ENCODE peak calls at places on chromosomes 5 and 9, in seven cellular contexts. One of them, this sample, is unnamed.

GRCh38 chr9:131347376-131348020 is 46.4 kb upstream of the PRRC2B start:
- DNase-seq in lower lobe of right lung: peak
- DNase-seq in neural crest cell: no peak
- DNase-seq in GM06990: no peak
- DNase-seq in GM10248: no peak
- DNase-seq in fibroblast of mammary gland: no peak
- DNase-seq in AG04449: no peak
- DNase-seq in this sample: no peak

GRCh38 chr9:37719526-37719925 is 34.1 kb upstream of the TRMT10B start:
- DNase-seq in lower lobe of right lung: no peak
- DNase-seq in neural crest cell: no peak
- DNase-seq in GM06990: no peak
- DNase-seq in GM10248: peak
- DNase-seq in fibroblast of mammary gland: no peak
- DNase-seq in AG04449: no peak
- DNase-seq in this sample: no peak

GRCh38 chr5:74017112-74017511 is 391.1 kb downstream of the ARHGEF28 start:
- DNase-seq in lower lobe of right lung: no peak
- DNase-seq in neural crest cell: no peak
- DNase-seq in GM06990: no peak
- DNase-seq in GM10248: no peak
- DNase-seq in fibroblast of mammary gland: no peak
- DNase-seq in AG04449: no peak
- DNase-seq in this sample: no peak

GRCh38 chr5:22549876-22550671 is 303.1 kb downstream of the CDH12 start:
- DNase-seq in lower lobe of right lung: no peak
- DNase-seq in neural crest cell: no peak
- DNase-seq in GM06990: no peak
- DNase-seq in GM10248: no peak
- DNase-seq in fibroblast of mammary gland: no peak
- DNase-seq in AG04449: no peak
- DNase-seq in this sample: no peak

GRCh38 chr5:127563133-127563532 is 45.7 kb downstream of the PRRC1 start:
- DNase-seq in lower lobe of right lung: no peak
- DNase-seq in neural crest cell: no peak
- DNase-seq in GM06990: no peak
- DNase-seq in GM10248: no peak
- DNase-seq in fibroblast of mammary gland: no peak
- DNase-seq in AG04449: no peak
- DNase-seq in this sample: no peak

GRCh38 chr5:78506296-78507049 is 142.1 kb downstream of the LHFPL2 start:
- DNase-seq in lower lobe of right lung: no peak
- DNase-seq in neural crest cell: no peak
- DNase-seq in GM06990: no peak
- DNase-seq in GM10248: no peak
- DNase-seq in fibroblast of mammary gland: no peak
- DNase-seq in AG04449: no peak
- DNase-seq in this sample: no peak

GRCh38 chr5:31470608-31471007 is 61.3 kb downstream of the DROSHA start:
- DNase-seq in lower lobe of right lung: peak
- DNase-seq in neural crest cell: no peak
- DNase-seq in GM06990: no peak
- DNase-seq in GM10248: no peak
- DNase-seq in fibroblast of mammary gland: peak
- DNase-seq in AG04449: no peak
- DNase-seq in this sample: no peak

GRCh38 chr5:132591140-132591539 is 34.4 kb downstream of the RAD50 start:
- DNase-seq in lower lobe of right lung: no peak
- DNase-seq in neural crest cell: no peak
- DNase-seq in GM06990: no peak
- DNase-seq in GM10248: peak
- DNase-seq in fibroblast of mammary gland: peak
- DNase-seq in AG04449: no peak
- DNase-seq in this sample: no peak

GRCh38 chr9:129496187-129497063 is 124.5 kb downstream of the C9orf50 start:
- DNase-seq in lower lobe of right lung: peak
- DNase-seq in neural crest cell: peak
- DNase-seq in GM06990: peak
- DNase-seq in GM10248: no peak
- DNase-seq in fibroblast of mammary gland: peak
- DNase-seq in AG04449: no peak
- DNase-seq in this sample: peak
- TF ChIP-seq CTCF in lower lobe of right lung: no peak
- TF ChIP-seq CTCF in neural crest cell: no peak
- TF ChIP-seq CTCF in GM06990: no peak
- TF ChIP-seq CTCF in GM10248: no peak
- TF ChIP-seq CTCF in fibroblast of mammary gland: no peak
- TF ChIP-seq CTCF in AG04449: no peak
- TF ChIP-seq CTCF in this sample: no peak

DNA sequence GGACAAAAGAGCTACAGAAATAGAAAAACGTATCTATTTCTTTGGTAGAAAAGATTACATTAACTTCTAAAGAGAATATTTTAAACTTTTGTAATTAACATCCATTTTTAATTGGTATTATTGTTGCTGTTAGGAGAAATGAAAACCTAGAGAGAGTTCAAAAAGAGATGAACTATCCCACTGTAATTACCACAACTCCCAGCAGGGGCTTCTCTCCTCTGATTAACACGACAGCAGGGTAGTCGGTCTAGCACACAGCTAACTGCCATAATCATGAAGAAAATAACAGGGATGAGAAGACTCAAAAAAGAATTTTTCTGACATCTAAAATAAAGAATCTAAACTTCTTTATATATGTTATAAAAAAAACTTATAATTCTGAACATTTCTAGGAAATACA is 86.2 kb upstream of the CDH9 start:
- DNase-seq in lower lobe of right lung: no peak
- DNase-seq in neural crest cell: peak
- DNase-seq in GM06990: no peak
- DNase-seq in GM10248: no peak
- DNase-seq in fibroblast of mammary gland: peak
- DNase-seq in AG04449: no peak
- DNase-seq in this sample: no peak
- TF ChIP-seq CTCF in lower lobe of right lung: no peak
- TF ChIP-seq CTCF in neural crest cell: peak
- TF ChIP-seq CTCF in GM06990: no peak
- TF ChIP-seq CTCF in GM10248: no peak
- TF ChIP-seq CTCF in fibroblast of mammary gland: peak
- TF ChIP-seq CTCF in AG04449: peak
- TF ChIP-seq CTCF in this sample: no peak

GRCh38 chr5:41637869-41638268 is 127.5 kb upstream of the PLCXD3 start:
- DNase-seq in lower lobe of right lung: no peak
- DNase-seq in neural crest cell: no peak
- DNase-seq in GM06990: no peak
- DNase-seq in GM10248: no peak
- DNase-seq in fibroblast of mammary gland: no peak
- DNase-seq in AG04449: no peak
- DNase-seq in this sample: no peak
- TF ChIP-seq CTCF in lower lobe of right lung: no peak
- TF ChIP-seq CTCF in neural crest cell: peak
- TF ChIP-seq CTCF in GM06990: peak
- TF ChIP-seq CTCF in GM10248: no peak
- TF ChIP-seq CTCF in fibroblast of mammary gland: peak
- TF ChIP-seq CTCF in AG04449: no peak
- TF ChIP-seq CTCF in this sample: no peak

GRCh38 chr5:68268363-68269130 is 53.0 kb downstream of the PIK3R1 start:
- DNase-seq in lower lobe of right lung: no peak
- DNase-seq in neural crest cell: no peak
- DNase-seq in GM06990: no peak
- DNase-seq in GM10248: no peak
- DNase-seq in fibroblast of mammary gland: no peak
- DNase-seq in AG04449: no peak
- DNase-seq in this sample: no peak

GRCh38 chr5:68265347-68265746 is 49.8 kb downstream of the PIK3R1 start:
- DNase-seq in lower lobe of right lung: no peak
- DNase-seq in neural crest cell: no peak
- DNase-seq in GM06990: no peak
- DNase-seq in GM10248: no peak
- DNase-seq in fibroblast of mammary gland: no peak
- DNase-seq in AG04449: no peak
- DNase-seq in this sample: no peak

GRCh38 chr5:68265822-68266395 is 50.4 kb downstream of the PIK3R1 start:
- DNase-seq in lower lobe of right lung: no peak
- DNase-seq in neural crest cell: no peak
- DNase-seq in GM06990: no peak
- DNase-seq in GM10248: no peak
- DNase-seq in fibroblast of mammary gland: peak
- DNase-seq in AG04449: no peak
- DNase-seq in this sample: no peak

GRCh38 chr5:68267044-68267443 is 51.5 kb downstream of the PIK3R1 start:
- DNase-seq in lower lobe of right lung: no peak
- DNase-seq in neural crest cell: no peak
- DNase-seq in GM06990: no peak
- DNase-seq in GM10248: no peak
- DNase-seq in fibroblast of mammary gland: no peak
- DNase-seq in AG04449: no peak
- DNase-seq in this sample: no peak

GRCh38 chr5:68266457-68266856 is 50.9 kb downstream of the PIK3R1 start:
- DNase-seq in lower lobe of right lung: no peak
- DNase-seq in neural crest cell: no peak
- DNase-seq in GM06990: no peak
- DNase-seq in GM10248: no peak
- DNase-seq in fibroblast of mammary gland: no peak
- DNase-seq in AG04449: no peak
- DNase-seq in this sample: no peak
- TF ChIP-seq CTCF in lower lobe of right lung: no peak
- TF ChIP-seq CTCF in neural crest cell: no peak
- TF ChIP-seq CTCF in GM06990: no peak
- TF ChIP-seq CTCF in GM10248: no peak
- TF ChIP-seq CTCF in fibroblast of mammary gland: no peak
- TF ChIP-seq CTCF in AG04449: no peak
- TF ChIP-seq CTCF in this sample: no peak

DNA sequence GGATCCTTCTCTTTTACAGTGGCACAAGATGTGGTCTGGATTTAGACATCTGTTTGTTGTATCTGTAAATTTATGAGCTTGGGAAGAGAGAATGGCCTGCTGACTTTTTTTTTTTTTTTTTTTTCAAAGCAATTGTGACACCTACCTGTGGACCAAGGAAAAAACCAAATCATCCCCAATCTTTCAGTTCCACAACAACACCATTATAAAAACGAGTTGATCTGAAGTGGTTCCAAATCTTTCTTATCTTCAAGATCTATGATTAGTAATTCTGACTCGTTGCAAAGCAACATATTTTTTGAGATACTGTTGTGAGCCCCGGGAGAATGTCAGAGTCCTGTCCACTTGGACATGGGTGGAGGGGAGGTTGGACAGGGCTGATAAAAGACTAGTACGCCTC is 4.8 kb downstream of the IRX2 start:
- DNase-seq in lower lobe of right lung: no peak
- DNase-seq in neural crest cell: no peak
- DNase-seq in GM06990: no peak
- DNase-seq in GM10248: no peak
- DNase-seq in fibroblast of mammary gland: peak
- DNase-seq in AG04449: no peak
- DNase-seq in this sample: no peak
- TF ChIP-seq CTCF in lower lobe of right lung: no peak
- TF ChIP-seq CTCF in neural crest cell: peak
- TF ChIP-seq CTCF in GM06990: no peak
- TF ChIP-seq CTCF in GM10248: no peak
- TF ChIP-seq CTCF in fibroblast of mammary gland: no peak
- TF ChIP-seq CTCF in AG04449: no peak
- TF ChIP-seq CTCF in this sample: no peak